ENCODE peak calls at places on chromosomes 2 and 18, in five cellular contexts. P, V, T, Q and M are unnamed samples.

GRCh38 chr2:218895326-218895725 is 14.7 kb downstream of the WNT10A start:
- DNase-seq in P (no peak), V (no peak), T (no peak), Q (no peak), M (no peak)

GRCh38 chr2:69781321-69782248 is 39.7 kb downstream of the ANXA4 start:
- DNase-seq in P (no peak), V (no peak), T (peak; percentile 47), Q (no peak), M (peak; percentile 62)

GRCh38 chr2:99439989-99440388 is 49.8 kb downstream of the REV1 start:
- DNase-seq in P (no peak), V (no peak), T (no peak), Q (no peak), M (no peak)

GRCh38 chr2:23386422-23387220 is 1.6 kb downstream of the KLHL29 start:
- DNase-seq in P (no peak), V (peak; percentile 31), T (peak; percentile 35), Q (no peak), M (peak; percentile 28)

GRCh38 chr2:138275292-138275690 is 226.3 kb upstream of the SPOPL start:
- DNase-seq in P (no peak), V (no peak), T (peak; percentile 40), Q (no peak), M (no peak)

GRCh38 chr2:121736140-121736461 is 574 bp downstream of the NIFK start:
- DNase-seq in P (no peak), V (no peak), T (no peak), Q (no peak), M (no peak)

GRCh38 chr2:96241901-96242611 is 23.7 kb downstream of the TMEM127 start:
- DNase-seq in P (peak; percentile 12), V (no peak), T (peak; percentile 58), Q (peak; percentile 23), M (no peak)

GRCh38 chr2:172089005-172089504 is 3.7 kb downstream of the DLX1 start:
- DNase-seq in P (no peak), V (no peak), T (no peak), Q (no peak), M (no peak)

GRCh38 chr18:9196568-9196967 is 60.0 kb downstream of the ANKRD12 start:
- DNase-seq in P (no peak), V (no peak), T (no peak), Q (no peak), M (no peak)

GRCh38 chr2:38073211-38074005 is 2.5 kb downstream of the CYP1B1 start:
- DNase-seq in P (no peak), V (peak; percentile 30), T (no peak), Q (no peak), M (no peak)

GRCh38 chr18:70374154-70374553 is 85.3 kb downstream of the SOCS6 start:
- DNase-seq in P (no peak), V (no peak), T (no peak), Q (no peak), M (no peak)

GRCh38 chr2:5981241-5982055 is 289.3 kb downstream of the SOX11 start:
- DNase-seq in P (no peak), V (peak; percentile 6), T (no peak), Q (no peak), M (no peak)

GRCh38 chr18:56615738-56616520 is 22.5 kb downstream of the TXNL1 start:
- DNase-seq in P (no peak), V (no peak), T (peak; percentile 20), Q (no peak), M (peak; percentile 91)

GRCh38 chr18:76587147-76587885 is 92.3 kb upstream of the ZNF516 start:
- DNase-seq in P (no peak), V (no peak), T (no peak), Q (no peak), M (no peak)

GRCh38 chr18:8890957-8891464 is 185.7 kb downstream of the MTCL1 start:
- DNase-seq in P (no peak), V (no peak), T (no peak), Q (no peak), M (no peak)